ENCODE peak calls at places on chromosomes 16 and 17, in ten cellular contexts. K, Q, F, E, T, S, L, G, W and Z are unnamed samples.
A peak's percentile ranks its signal among the peaks of the same experiment; 100 is the strongest.

GRCh38 chr17:53127331-53127730 is 695.4 kb upstream of the KIF2B start:
- DNase-seq in T (no peak), K (no peak), E (no peak), Q (no peak), S (no peak), G (no peak), L (no peak), F (no peak), W (no peak), Z (no peak)

GRCh38 chr17:38591759-38592241 is 14.0 kb downstream of the SRCIN1 start:
- DNase-seq in E (no peak), G (no peak), F (no peak), S (no peak), W (no peak), K (no peak), L (no peak), Q (no peak), T (no peak), Z (no peak)

GRCh38 chr17:77692571-77693161 is 265.8 kb upstream of the TNRC6C start:
- DNase-seq in S (peak; percentile 9), T (no peak), L (no peak), E (peak; percentile 27), W (no peak), G (no peak), K (no peak), Q (no peak), F (no peak), Z (no peak)

GRCh38 chr17:50036455-50037320 is 19.2 kb upstream of the ITGA3 start:
- DNase-seq in E (no peak), F (no peak), W (no peak), K (no peak), G (no peak), S (no peak), L (no peak), Q (no peak), T (no peak), Z (no peak)

GRCh38 chr16:11162571-11163268 is 93.3 kb downstream of the SOCS1 start:
- DNase-seq in T (no peak), E (no peak), L (no peak), Q (no peak), F (no peak), G (no peak), W (no peak), K (no peak), S (no peak), Z (no peak)

GRCh38 chr17:11144358-11145233 is 96.4 kb upstream of the SHISA6 start:
- DNase-seq in W (no peak), K (peak; percentile 28), E (no peak), L (peak; percentile 53), T (no peak), G (no peak), F (peak; percentile 52), S (no peak), Q (no peak), Z (peak; percentile 25)

GRCh38 chr17:40615295-40615988 is 32.2 kb downstream of the SMARCE1 start:
- DNase-seq in L (peak; percentile 66), T (no peak), F (peak; percentile 34), Q (peak; percentile 45), W (peak; percentile 69), E (no peak), G (no peak), K (peak; percentile 91), S (peak; percentile 80), Z (peak; percentile 77)

GRCh38 chr17:41527076-41528023 is 758 bp downstream of the KRT19 start:
- DNase-seq in Q (peak; percentile 62), T (no peak), F (no peak), W (no peak), E (no peak), L (peak; percentile 43), S (no peak), K (no peak), G (no peak), Z (no peak)

GRCh38 chr16:17283022-17283421 is 187.7 kb downstream of the XYLT1 start:
- DNase-seq in F (no peak), Q (no peak), W (no peak), T (no peak), G (no peak), S (no peak), L (no peak), E (no peak), K (no peak), Z (no peak)

GRCh38 chr17:28763137-28763799 is 19.5 kb downstream of the TRAF4 start:
- DNase-seq in G (no peak), T (no peak), K (no peak), E (no peak), W (no peak), F (no peak), L (no peak), Q (no peak), S (no peak), Z (no peak)

DNA sequence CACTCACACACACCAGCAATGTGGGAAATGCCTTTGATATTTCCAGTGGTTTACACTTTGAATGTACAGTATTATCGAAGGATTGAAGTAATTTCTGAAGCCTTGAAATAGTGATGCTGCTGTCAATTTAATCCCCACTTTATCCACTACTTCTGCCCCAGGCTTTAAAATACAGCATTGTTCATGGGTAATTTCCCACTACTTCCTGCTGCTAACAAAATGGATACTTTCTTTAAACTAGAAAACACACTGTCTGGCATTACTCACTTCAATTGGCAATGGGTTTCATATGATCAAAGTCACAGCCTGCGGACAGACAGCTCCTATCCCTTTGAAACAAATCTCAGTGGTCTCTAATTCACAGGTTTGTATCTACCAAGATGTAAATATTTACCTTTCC is 292.2 kb downstream of the CDH11 start:
- DNase-seq in W (no peak), T (no peak), G (no peak), K (no peak), S (no peak), F (no peak), L (no peak), E (no peak), Q (no peak), Z (no peak)
- H3K4me1 ChIP-seq in W (no peaks in the 10 kb centered on the region), T (no peaks in the 10 kb centered on the region), G (no peaks in the 10 kb centered on the region), K (no peaks in the 10 kb centered on the region), S (no peaks in the 10 kb centered on the region), F (no peaks in the 10 kb centered on the region), L (no peaks in the 10 kb centered on the region), E (no peaks in the 10 kb centered on the region), Q (no peaks in the 10 kb centered on the region), Z (no peaks in the 10 kb centered on the region)

GRCh38 chr17:78819402-78819801 is 21.2 kb downstream of the USP36 start:
- DNase-seq in W (no peak), S (peak; percentile 44), Q (no peak), K (no peak), L (no peak), E (no peak), T (no peak), G (no peak), F (no peak), Z (no peak)

GRCh38 chr17:78817123-78817522 is 23.5 kb downstream of the USP36 start:
- DNase-seq in G (no peak), S (no peak), L (no peak), W (no peak), Q (no peak), K (no peak), T (no peak), E (no peak), F (no peak), Z (no peak)

GRCh38 chr17:78818152-78818846 is 22.3 kb downstream of the USP36 start:
- DNase-seq in G (no peak), E (no peak), F (no peak), T (no peak), L (no peak), K (no peak), S (peak; percentile 30), Q (no peak), W (no peak), Z (no peak)

GRCh38 chr17:78820122-78820792 is 20.4 kb downstream of the USP36 start:
- DNase-seq in W (no peak), K (no peak), E (no peak), L (no peak), F (no peak), Q (no peak), T (no peak), S (peak; percentile 39), G (no peak), Z (no peak)

DNA sequence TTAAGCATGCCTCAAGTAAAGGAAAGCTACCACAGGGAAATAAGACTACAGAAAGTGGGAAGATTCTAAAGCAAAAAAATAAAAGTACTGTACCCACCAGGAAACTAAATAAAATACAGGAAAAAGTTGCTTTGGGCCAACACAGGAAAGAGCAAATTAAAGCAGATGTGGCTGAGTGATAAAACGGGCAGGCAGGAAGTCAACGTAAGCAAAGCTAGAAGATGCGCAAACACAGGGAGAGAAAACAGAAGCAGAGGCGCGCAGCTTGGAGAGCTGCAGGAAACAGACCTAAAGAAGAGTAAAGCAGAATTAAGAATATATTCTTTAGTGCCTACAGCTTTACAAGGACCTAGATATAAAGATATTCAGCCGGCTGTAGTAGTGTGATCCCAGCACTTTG is 21.7 kb downstream of the USP36 start:
- DNase-seq in G (no peak), T (no peak), W (no peak), K (no peak), L (no peak), Q (no peak), S (peak; percentile 47), F (no peak), E (no peak), Z (no peak)
- TF ChIP-seq POLR2A in G (no peak), T (no peak), W (no peak), K (no peak), L (no peak), Q (no peak), S (peak; percentile 22), F (no peak), E (no peak), Z (no peak)

GRCh38 chr17:58229384-58229783 is 9.0 kb upstream of the LPO start:
- DNase-seq in Q (no peak), K (no peak), W (no peak), S (no peak), F (no peak), T (no peak), G (no peak), E (no peak), L (no peak), Z (no peak)

GRCh38 chr17:58229881-58230280 is 8.5 kb upstream of the LPO start:
- DNase-seq in K (no peak), T (no peak), Q (no peak), L (no peak), F (no peak), S (no peak), E (no peak), G (no peak), W (no peak), Z (no peak)

GRCh38 chr17:58231644-58232043 is 6.7 kb upstream of the LPO start:
- DNase-seq in F (no peak), L (no peak), G (no peak), W (no peak), Q (no peak), E (no peak), T (no peak), S (no peak), K (no peak), Z (no peak)

GRCh38 chr17:58227733-58228132 is 8.7 kb upstream of the MKS1 start:
- DNase-seq in E (no peak), G (no peak), W (no peak), S (no peak), L (no peak), T (no peak), K (no peak), Q (no peak), F (no peak), Z (no peak)

GRCh38 chr17:58228679-58229078 is 9.6 kb upstream of the MKS1 start:
- DNase-seq in G (no peak), W (no peak), F (no peak), Q (no peak), E (no peak), L (no peak), T (no peak), K (no peak), S (no peak), Z (no peak)
- H3K4me3 ChIP-seq in G (no peak overlapping the region), W (no peak overlapping the region), F (no peak overlapping the region), Q (no peak overlapping the region), E (no peak overlapping the region), L (no peak overlapping the region), T (no peak overlapping the region), K (no peak overlapping the region), S (no peak overlapping the region), Z (no peak overlapping the region)

GRCh38 chr17:31533546-31534155 is 142.2 kb downstream of the RAB11FIP4 start:
- DNase-seq in W (peak; percentile 38), K (peak; percentile 79), S (no peak), E (no peak), Q (no peak), F (no peak), T (no peak), G (no peak), L (no peak), Z (peak; percentile 54)
- H3K4me1 ChIP-seq in W (peaks cover 18% of the 10 kb centered on the region), K (peaks cover 7% of the 10 kb centered on the region), S (no peaks in the 10 kb centered on the region), E (no peaks in the 10 kb centered on the region), Q (peaks cover 14% of the 10 kb centered on the region), F (peaks cover 9% of the 10 kb centered on the region), T (peaks cover 4% of the 10 kb centered on the region), G (peaks cover 20% of the 10 kb centered on the region), L (peaks cover 13% of the 10 kb centered on the region), Z (peaks cover 14% of the 10 kb centered on the region)